ENCODE peak calls at places on chromosome 15, in six cellular contexts. One of them, this sample, is unnamed.

GRCh38 chr15:81449836-81450474 is 75.9 kb upstream of the TMC3 start:
- DNase-seq in uterus: no peak
- DNase-seq in kidney epithelial cell: no peak
- DNase-seq in colonic mucosa: no peak
- DNase-seq in thyroid gland: no peak
- DNase-seq in psoas muscle: no peak
- DNase-seq in this sample: no peak

GRCh38 chr15:101646652-101647051 is 5.5 kb downstream of the TM2D3 start:
- DNase-seq in thyroid gland: peak
- DNase-seq in colonic mucosa: no peak
- DNase-seq in psoas muscle: no peak
- DNase-seq in uterus: no peak
- DNase-seq in kidney epithelial cell: no peak
- DNase-seq in this sample: no peak

GRCh38 chr15:80177151-80177550 is 24.4 kb downstream of the FAH start:
- DNase-seq in thyroid gland: no peak
- DNase-seq in kidney epithelial cell: no peak
- DNase-seq in psoas muscle: no peak
- DNase-seq in colonic mucosa: no peak
- DNase-seq in uterus: no peak
- DNase-seq in this sample: no peak

GRCh38 chr15:88794001-88794400 is 9.2 kb upstream of the ACAN start:
- DNase-seq in thyroid gland: no peak
- DNase-seq in kidney epithelial cell: no peak
- DNase-seq in colonic mucosa: no peak
- DNase-seq in psoas muscle: no peak
- DNase-seq in uterus: no peak
- DNase-seq in this sample: no peak

GRCh38 chr15:45784656-45785055 is 149.8 kb downstream of the SQOR start:
- DNase-seq in colonic mucosa: no peak
- DNase-seq in uterus: no peak
- DNase-seq in kidney epithelial cell: no peak
- DNase-seq in psoas muscle: no peak
- DNase-seq in thyroid gland: no peak
- DNase-seq in this sample: no peak

GRCh38 chr15:80852676-80853075 is 73.5 kb downstream of the CEMIP start:
- DNase-seq in kidney epithelial cell: no peak
- DNase-seq in thyroid gland: no peak
- DNase-seq in uterus: no peak
- DNase-seq in psoas muscle: no peak
- DNase-seq in colonic mucosa: peak
- DNase-seq in this sample: peak

GRCh38 chr15:90221251-90221900 is 12.4 kb downstream of the CIB1 start:
- DNase-seq in kidney epithelial cell: no peak
- DNase-seq in uterus: peak
- DNase-seq in thyroid gland: peak
- DNase-seq in psoas muscle: peak
- DNase-seq in colonic mucosa: peak
- DNase-seq in this sample: peak

GRCh38 chr15:61227269-61228024 is 1.7 kb downstream of the RORA start:
- DNase-seq in kidney epithelial cell: peak
- DNase-seq in uterus: peak
- DNase-seq in colonic mucosa: peak
- DNase-seq in thyroid gland: no peak
- DNase-seq in psoas muscle: peak
- DNase-seq in this sample: no peak

GRCh38 chr15:62060116-62060895 is at the start of gene VPS13C:
- DNase-seq in colonic mucosa: peak
- DNase-seq in kidney epithelial cell: peak
- DNase-seq in thyroid gland: peak
- DNase-seq in psoas muscle: peak
- DNase-seq in uterus: peak
- DNase-seq in this sample: peak

GRCh38 chr15:28979208-28979891 is 93.6 kb downstream of the APBA2 start:
- DNase-seq in uterus: no peak
- DNase-seq in thyroid gland: no peak
- DNase-seq in colonic mucosa: no peak
- DNase-seq in psoas muscle: no peak
- DNase-seq in kidney epithelial cell: no peak
- DNase-seq in this sample: no peak

GRCh38 chr15:101169457-101170071 is 82.3 kb downstream of the CHSY1 start:
- DNase-seq in psoas muscle: peak
- DNase-seq in uterus: no peak
- DNase-seq in kidney epithelial cell: no peak
- DNase-seq in thyroid gland: no peak
- DNase-seq in colonic mucosa: no peak
- DNase-seq in this sample: no peak

GRCh38 chr15:74838746-74839525 is 4.0 kb downstream of the ULK3 start:
- DNase-seq in thyroid gland: no peak
- DNase-seq in psoas muscle: no peak
- DNase-seq in uterus: no peak
- DNase-seq in colonic mucosa: no peak
- DNase-seq in kidney epithelial cell: no peak
- DNase-seq in this sample: no peak

GRCh38 chr15:28191832-28192231 is 92.7 kb upstream of the OCA2 start:
- DNase-seq in colonic mucosa: no peak
- DNase-seq in uterus: no peak
- DNase-seq in kidney epithelial cell: peak
- DNase-seq in thyroid gland: peak
- DNase-seq in psoas muscle: peak
- DNase-seq in this sample: no peak

GRCh38 chr15:98304366-98304765 is 343.9 kb downstream of the ARRDC4 start:
- DNase-seq in thyroid gland: no peak
- DNase-seq in colonic mucosa: no peak
- DNase-seq in uterus: no peak
- DNase-seq in kidney epithelial cell: no peak
- DNase-seq in psoas muscle: no peak
- DNase-seq in this sample: no peak

GRCh38 chr15:75145027-75145841 is 56.4 kb upstream of the C15orf39 start:
- DNase-seq in psoas muscle: no peak
- DNase-seq in kidney epithelial cell: no peak
- DNase-seq in colonic mucosa: no peak
- DNase-seq in uterus: no peak
- DNase-seq in thyroid gland: no peak
- DNase-seq in this sample: no peak

GRCh38 chr15:89358755-89359439 is 24.3 kb upstream of the POLG start:
- DNase-seq in psoas muscle: peak
- DNase-seq in colonic mucosa: peak
- DNase-seq in kidney epithelial cell: no peak
- DNase-seq in uterus: peak
- DNase-seq in thyroid gland: peak
- DNase-seq in this sample: peak

GRCh38 chr15:57509121-57509520 is 82.6 kb upstream of the MYZAP start:
- DNase-seq in uterus: no peak
- DNase-seq in colonic mucosa: no peak
- DNase-seq in psoas muscle: no peak
- DNase-seq in thyroid gland: peak
- DNase-seq in kidney epithelial cell: peak
- DNase-seq in this sample: no peak

GRCh38 chr15:35958936-35959335 is 413.0 kb upstream of the DPH6 start:
- DNase-seq in psoas muscle: no peak
- DNase-seq in thyroid gland: no peak
- DNase-seq in colonic mucosa: no peak
- DNase-seq in uterus: no peak
- DNase-seq in kidney epithelial cell: no peak
- DNase-seq in this sample: no peak

GRCh38 chr15:63970723-63971426 is 75.4 kb downstream of the DAPK2 start:
- DNase-seq in colonic mucosa: no peak
- DNase-seq in psoas muscle: no peak
- DNase-seq in uterus: no peak
- DNase-seq in thyroid gland: no peak
- DNase-seq in kidney epithelial cell: no peak
- DNase-seq in this sample: no peak

GRCh38 chr15:94164202-94164807 is 67.1 kb upstream of the MCTP2 start:
- DNase-seq in colonic mucosa: peak
- DNase-seq in uterus: peak
- DNase-seq in kidney epithelial cell: peak
- DNase-seq in psoas muscle: peak
- DNase-seq in thyroid gland: peak
- DNase-seq in this sample: peak

GRCh38 chr15:75695206-75695605 is 17.4 kb downstream of the CSPG4 start:
- DNase-seq in psoas muscle: no peak
- DNase-seq in uterus: no peak
- DNase-seq in colonic mucosa: no peak
- DNase-seq in thyroid gland: no peak
- DNase-seq in kidney epithelial cell: no peak
- DNase-seq in this sample: no peak

GRCh38 chr15:59303641-59304433 is 68.8 kb downstream of the MYO1E start:
- DNase-seq in thyroid gland: no peak
- DNase-seq in colonic mucosa: no peak
- DNase-seq in psoas muscle: no peak
- DNase-seq in kidney epithelial cell: no peak
- DNase-seq in uterus: peak
- DNase-seq in this sample: no peak

GRCh38 chr15:32041294-32041693 is 11.0 kb downstream of the CHRNA7 start:
- DNase-seq in psoas muscle: no peak
- DNase-seq in thyroid gland: no peak
- DNase-seq in colonic mucosa: no peak
- DNase-seq in kidney epithelial cell: no peak
- DNase-seq in uterus: no peak
- DNase-seq in this sample: no peak

GRCh38 chr15:36886135-36887011 is 214.0 kb downstream of the MEIS2 start:
- DNase-seq in colonic mucosa: no peak
- DNase-seq in kidney epithelial cell: no peak
- DNase-seq in thyroid gland: no peak
- DNase-seq in psoas muscle: no peak
- DNase-seq in uterus: no peak
- DNase-seq in this sample: no peak

DNA sequence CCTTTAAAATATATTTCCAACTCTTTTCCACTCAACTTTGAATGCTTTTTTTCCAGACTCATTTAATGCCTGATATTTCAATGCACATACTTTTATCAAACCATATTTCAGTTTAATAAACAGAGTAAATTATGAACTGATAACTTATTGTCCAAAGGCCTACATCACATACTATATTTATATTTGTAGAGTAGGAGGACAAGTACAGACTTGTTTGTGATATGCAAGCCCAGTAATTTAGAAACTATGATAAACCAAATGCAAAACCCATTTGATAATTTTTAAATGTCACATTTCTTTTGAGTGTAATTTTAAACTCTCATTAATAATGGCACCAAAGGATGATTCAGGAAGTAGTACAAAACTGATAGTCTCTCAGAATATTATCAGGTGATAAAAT is 3.3 kb downstream of the RFX7 start:
- DNase-seq in uterus: no peak
- DNase-seq in colonic mucosa: no peak
- DNase-seq in psoas muscle: no peak
- DNase-seq in kidney epithelial cell: no peak
- DNase-seq in thyroid gland: no peak
- DNase-seq in this sample: no peak
- H3K4me3 ChIP-seq in uterus: no peak
- H3K4me3 ChIP-seq in colonic mucosa: no peak
- H3K4me3 ChIP-seq in psoas muscle: peak
- H3K4me3 ChIP-seq in kidney epithelial cell: no peak
- H3K4me3 ChIP-seq in thyroid gland: no peak
- H3K4me3 ChIP-seq in this sample: no peak

GRCh38 chr15:72117698-72118399 is at the start of gene MYO9A:
- DNase-seq in uterus: peak
- DNase-seq in thyroid gland: peak
- DNase-seq in kidney epithelial cell: peak
- DNase-seq in colonic mucosa: peak
- DNase-seq in psoas muscle: peak
- DNase-seq in this sample: peak
- TF ChIP-seq CTCF in uterus: peak
- TF ChIP-seq CTCF in thyroid gland: no peak
- TF ChIP-seq CTCF in kidney epithelial cell: no peak
- TF ChIP-seq CTCF in colonic mucosa: no peak
- TF ChIP-seq CTCF in psoas muscle: peak
- TF ChIP-seq CTCF in this sample: peak

DNA sequence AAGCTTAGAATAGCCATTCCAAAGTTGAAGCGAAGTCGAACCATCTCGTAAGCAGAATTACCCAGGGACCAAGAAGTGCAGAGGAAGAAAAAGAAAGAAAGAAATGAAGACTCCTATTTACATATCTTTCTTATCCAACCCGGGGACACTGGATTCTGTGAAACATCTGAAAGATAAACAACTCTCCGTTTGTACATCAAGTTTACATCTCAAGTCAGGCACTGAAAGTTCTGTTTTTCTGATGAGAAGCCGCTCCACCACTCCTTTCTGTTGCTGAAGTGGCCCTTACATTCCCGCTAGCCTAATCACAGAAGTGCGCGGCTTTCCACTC is 268 bp upstream of the GANC start:
- DNase-seq in colonic mucosa: no peak
- DNase-seq in kidney epithelial cell: no peak
- DNase-seq in thyroid gland: no peak
- DNase-seq in uterus: no peak
- DNase-seq in psoas muscle: no peak
- DNase-seq in this sample: no peak
- H3K4me3 ChIP-seq in colonic mucosa: peak
- H3K4me3 ChIP-seq in kidney epithelial cell: peak
- H3K4me3 ChIP-seq in thyroid gland: no peak
- H3K4me3 ChIP-seq in uterus: peak
- H3K4me3 ChIP-seq in psoas muscle: peak
- H3K4me3 ChIP-seq in this sample: peak

GRCh38 chr15:39154136-39154770 is 426.6 kb upstream of the THBS1 start:
- DNase-seq in colonic mucosa: peak
- DNase-seq in uterus: no peak
- DNase-seq in psoas muscle: no peak
- DNase-seq in kidney epithelial cell: no peak
- DNase-seq in thyroid gland: no peak
- DNase-seq in this sample: no peak
- TF ChIP-seq CTCF in colonic mucosa: peak
- TF ChIP-seq CTCF in uterus: no peak
- TF ChIP-seq CTCF in psoas muscle: no peak
- TF ChIP-seq CTCF in kidney epithelial cell: no peak
- TF ChIP-seq CTCF in thyroid gland: peak
- TF ChIP-seq CTCF in this sample: peak

DNA sequence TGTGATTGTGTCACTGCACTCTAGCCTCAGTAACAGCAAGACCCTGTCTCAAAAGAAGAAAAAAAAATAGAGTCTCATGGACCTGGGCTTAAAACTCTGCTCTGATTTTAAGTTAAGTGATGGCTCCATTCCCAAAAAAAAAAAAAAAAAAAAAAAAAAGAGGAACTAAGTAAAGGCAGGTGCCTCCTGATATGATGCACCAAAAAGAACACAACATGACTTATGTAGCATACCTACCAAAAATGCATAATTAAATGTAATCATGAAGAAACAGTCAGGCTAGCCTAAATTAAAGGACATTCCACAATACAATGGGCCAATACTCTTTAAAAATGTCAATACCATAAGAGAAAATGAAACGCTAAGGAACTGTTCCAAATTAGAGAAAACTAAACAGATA is 5.4 kb upstream of the IREB2 start:
- DNase-seq in kidney epithelial cell: no peak
- DNase-seq in uterus: no peak
- DNase-seq in thyroid gland: no peak
- DNase-seq in psoas muscle: no peak
- DNase-seq in colonic mucosa: no peak
- DNase-seq in this sample: no peak
- H3K4me3 ChIP-seq in kidney epithelial cell: no peak
- H3K4me3 ChIP-seq in uterus: no peak
- H3K4me3 ChIP-seq in thyroid gland: no peak
- H3K4me3 ChIP-seq in psoas muscle: no peak
- H3K4me3 ChIP-seq in colonic mucosa: no peak
- H3K4me3 ChIP-seq in this sample: no peak

DNA sequence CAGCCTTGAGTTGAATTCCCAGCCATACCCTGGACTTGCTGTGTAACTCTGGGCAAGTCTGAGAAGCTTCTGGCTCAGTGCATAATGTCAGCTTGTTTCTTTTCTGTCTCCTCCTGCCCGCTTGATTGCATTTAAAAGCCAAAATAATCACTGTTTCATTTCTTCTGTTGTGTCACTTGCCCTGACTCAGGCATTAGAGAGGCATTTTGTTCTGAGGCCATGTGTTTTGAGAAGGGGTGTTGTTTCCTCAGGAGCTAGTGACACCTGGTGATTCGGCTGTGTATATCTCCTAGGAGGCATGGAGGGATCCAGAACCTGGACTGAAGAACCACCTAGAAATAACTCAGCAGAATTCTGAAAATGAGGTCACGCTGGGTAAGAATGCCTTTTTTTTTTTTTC is 16.0 kb downstream of the WDR73 start:
- DNase-seq in psoas muscle: no peak
- DNase-seq in thyroid gland: peak
- DNase-seq in kidney epithelial cell: no peak
- DNase-seq in uterus: no peak
- DNase-seq in colonic mucosa: no peak
- DNase-seq in this sample: no peak
- TF ChIP-seq CTCF in psoas muscle: peak
- TF ChIP-seq CTCF in thyroid gland: no peak
- TF ChIP-seq CTCF in kidney epithelial cell: peak
- TF ChIP-seq CTCF in uterus: no peak
- TF ChIP-seq CTCF in colonic mucosa: no peak
- TF ChIP-seq CTCF in this sample: peak